ENCODE peak calls at places on chromosome 10, in five cellular contexts. S is islet precursor cell; C is NCI-H2081; P is activated naive CD4-positive, alpha-beta T cell; O is hypothalamus. M is an unnamed sample.
A peak's percentile ranks its signal among the peaks of the same experiment; 100 is the strongest.

GRCh38 chr10:4285121-4285520 is 500.1 kb upstream of the KLF6 start:
- DNase-seq in C (no peak), P (no peak), O (no peak), S (no peak), M (no peak)

GRCh38 chr10:86868353-86868752 is 89.1 kb downstream of the MMRN2 start:
- DNase-seq in C (no peak), O (peak; percentile 6), P (no peak), S (peak; percentile 95), M (peak; percentile 78)

GRCh38 chr10:63722537-63722936 is 201.3 kb downstream of the REEP3 start:
- DNase-seq in S (peak; percentile 93), P (no peak), O (no peak), C (no peak), M (no peak)

GRCh38 chr10:11451640-11452260 is 159.7 kb downstream of the USP6NL start:
- DNase-seq in C (no peak), O (no peak), P (no peak), S (peak; percentile 51), M (peak; percentile 53)

GRCh38 chr10:59311025-59311424 is 51.3 kb downstream of the FAM13C start:
- DNase-seq in O (no peak), C (no peak), S (no peak), P (no peak), M (no peak)

GRCh38 chr10:33487014-33487776 is 152.7 kb upstream of the NRP1 start:
- DNase-seq in C (no peak), O (no peak), S (no peak), P (no peak), M (no peak)

GRCh38 chr10:12564173-12564572 is 214.8 kb downstream of the CAMK1D start:
- DNase-seq in S (no peak), P (no peak), O (no peak), C (no peak), M (no peak)

GRCh38 chr10:106920538-106920937 is 244.0 kb downstream of the SORCS1 start:
- DNase-seq in O (no peak), P (no peak), S (no peak), C (no peak), M (no peak)

GRCh38 chr10:19815478-19816419 is 483 bp upstream of the PLXDC2 start:
- DNase-seq in O (peak; percentile 63), S (peak; percentile 95), P (no peak), C (peak; percentile 11), M (peak; percentile 93)

GRCh38 chr10:86360657-86361056 is 5.9 kb downstream of the GRID1 start:
- DNase-seq in P (no peak), C (no peak), S (peak; percentile 39), O (no peak), M (no peak)

GRCh38 chr10:93294004-93294403 is 188.1 kb downstream of the MYOF start:
- DNase-seq in P (no peak), C (no peak), S (no peak), O (no peak), M (no peak)

GRCh38 chr10:46232084-46232483 is 54.7 kb upstream of the ANTXRL start:
- DNase-seq in S (peak; percentile 18), C (no peak), O (no peak), P (no peak), M (no peak)

GRCh38 chr10:85458274-85458673 is 908.3 kb downstream of the GRID1 start:
- DNase-seq in C (no peak), S (no peak), P (no peak), O (no peak), M (no peak)

GRCh38 chr10:124092270-124093075 is 925 bp downstream of the CHST15 start:
- DNase-seq in C (no peak), O (peak; percentile 55), S (peak; percentile 71), P (peak; percentile 4), M (peak; percentile 95)

GRCh38 chr10:78630944-78631838 is 437.6 kb upstream of the ZMIZ1 start:
- DNase-seq in O (no peak), P (no peak), C (no peak), S (peak; percentile 33), M (no peak)

GRCh38 chr10:44994752-44995530 is 5.8 kb upstream of the ZNF22 start:
- DNase-seq in P (no peak), S (no peak), C (no peak), O (no peak), M (no peak)

GRCh38 chr10:24681476-24682088 is 42.1 kb downstream of the ARHGAP21 start:
- DNase-seq in S (no peak), C (no peak), P (no peak), O (no peak), M (no peak)

GRCh38 chr10:82982110-82982608 is 1107.2 kb downstream of the NRG3 start:
- DNase-seq in C (no peak), O (no peak), S (peak; percentile 63), P (no peak), M (no peak)

GRCh38 chr10:29554660-29555059 is 80.1 kb downstream of the SVIL start:
- DNase-seq in P (no peak), O (no peak), C (no peak), S (peak; percentile 89), M (peak; percentile 75)

GRCh38 chr10:128254486-128254885 is 128.3 kb upstream of the MKI67 start:
- DNase-seq in S (no peak), P (no peak), O (no peak), C (no peak), M (no peak)

GRCh38 chr10:87935290-87936141 is 72.1 kb downstream of the PTEN start:
- DNase-seq in S (no peak), C (no peak), O (no peak), P (no peak), M (no peak)

GRCh38 chr10:49534670-49535381 is 4.1 kb downstream of the ERCC6 start:
- DNase-seq in O (no peak), C (no peak), S (no peak), P (no peak), M (no peak)

GRCh38 chr10:4129866-4130455 is 345.0 kb upstream of the KLF6 start:
- DNase-seq in C (no peak), P (no peak), O (no peak), S (no peak), M (no peak)

GRCh38 chr10:70192325-70192966 is 22.1 kb upstream of the SAR1A start:
- DNase-seq in C (no peak), S (no peak), O (no peak), P (no peak), M (no peak)

GRCh38 chr10:119725550-119726290 is at the start of gene INPP5F:
- DNase-seq in O (peak; percentile 99), S (peak; percentile 100), C (peak; percentile 92), P (peak; percentile 98), M (peak; percentile 100)

GRCh38 chr10:62779487-62780248 is 24.9 kb upstream of the ADO start:
- DNase-seq in S (no peak), O (no peak), P (peak; percentile 41), C (no peak), M (no peak)

GRCh38 chr10:96229568-96230030 is 41.8 kb downstream of the BLNK start:
- DNase-seq in S (peak; percentile 89), C (peak; percentile 63), O (peak; percentile 75), P (peak; percentile 70), M (peak; percentile 84)

GRCh38 chr10:51214207-51214896 is 140.1 kb downstream of the PRKG1 start:
- DNase-seq in P (no peak), O (no peak), S (no peak), C (no peak), M (no peak)

GRCh38 chr10:112269266-112269665 is 13.9 kb upstream of the TECTB start:
- DNase-seq in C (no peak), S (no peak), P (no peak), O (no peak), M (no peak)

GRCh38 chr10:52566471-52567246 is 205.9 kb downstream of the MBL2 start:
- DNase-seq in P (no peak), O (no peak), S (no peak), C (no peak), M (no peak)

M was measured in kidney.